ENCODE peak calls at places on chromosomes 4 and X, in ten cellular contexts. One of them, this sample, is unnamed.

GRCh38 chr4:182145360-182145905 is 97.8 kb upstream of the TENM3 start:
- DNase-seq in kidney glomerular epithelial cell: peak
- DNase-seq in IMR-90: no peak
- DNase-seq in CD4-positive, CD25-positive, alpha-beta regulatory T cell: no peak
- DNase-seq in SW480: peak
- DNase-seq in NCI-H1092 treated with DMSO at 0.1 percent for 48 hours: peak
- DNase-seq in substantia nigra: no peak
- DNase-seq in fibroblast of lung: peak
- DNase-seq in A673: no peak
- DNase-seq in H7: no peak
- DNase-seq in this sample: no peak

GRCh38 chr4:8738471-8738931 is 133.1 kb downstream of the HMX1 start:
- DNase-seq in kidney glomerular epithelial cell: no peak
- DNase-seq in IMR-90: no peak
- DNase-seq in CD4-positive, CD25-positive, alpha-beta regulatory T cell: no peak
- DNase-seq in SW480: no peak
- DNase-seq in NCI-H1092 treated with DMSO at 0.1 percent for 48 hours: no peak
- DNase-seq in substantia nigra: no peak
- DNase-seq in fibroblast of lung: no peak
- DNase-seq in A673: no peak
- DNase-seq in H7: no peak
- DNase-seq in this sample: no peak

GRCh38 chr4:142567620-142568451 is 278.3 kb downstream of the INPP4B start:
- DNase-seq in kidney glomerular epithelial cell: peak
- DNase-seq in IMR-90: peak
- DNase-seq in CD4-positive, CD25-positive, alpha-beta regulatory T cell: no peak
- DNase-seq in SW480: no peak
- DNase-seq in NCI-H1092 treated with DMSO at 0.1 percent for 48 hours: no peak
- DNase-seq in substantia nigra: no peak
- DNase-seq in fibroblast of lung: peak
- DNase-seq in A673: peak
- DNase-seq in H7: no peak
- DNase-seq in this sample: no peak

GRCh38 chr4:88756149-88756548 is 58.5 kb upstream of the NAP1L5 start:
- DNase-seq in kidney glomerular epithelial cell: no peak
- DNase-seq in IMR-90: no peak
- DNase-seq in CD4-positive, CD25-positive, alpha-beta regulatory T cell: no peak
- DNase-seq in SW480: no peak
- DNase-seq in NCI-H1092 treated with DMSO at 0.1 percent for 48 hours: no peak
- DNase-seq in substantia nigra: no peak
- DNase-seq in fibroblast of lung: no peak
- DNase-seq in A673: no peak
- DNase-seq in H7: no peak
- DNase-seq in this sample: no peak

GRCh38 chrX:110156167-110156754 is 153.3 kb downstream of the TMEM164 start:
- DNase-seq in kidney glomerular epithelial cell: no peak
- DNase-seq in IMR-90: no peak
- DNase-seq in CD4-positive, CD25-positive, alpha-beta regulatory T cell: peak
- DNase-seq in SW480: peak
- DNase-seq in NCI-H1092 treated with DMSO at 0.1 percent for 48 hours: peak
- DNase-seq in substantia nigra: no peak
- DNase-seq in fibroblast of lung: peak
- DNase-seq in A673: peak
- DNase-seq in H7: no peak
- DNase-seq in this sample: no peak

GRCh38 chr4:123230061-123230460 is 166.5 kb upstream of the SPRY1 start:
- DNase-seq in kidney glomerular epithelial cell: no peak
- DNase-seq in IMR-90: peak
- DNase-seq in CD4-positive, CD25-positive, alpha-beta regulatory T cell: no peak
- DNase-seq in SW480: no peak
- DNase-seq in NCI-H1092 treated with DMSO at 0.1 percent for 48 hours: no peak
- DNase-seq in substantia nigra: no peak
- DNase-seq in fibroblast of lung: peak
- DNase-seq in A673: no peak
- DNase-seq in H7: no peak
- DNase-seq in this sample: no peak

GRCh38 chrX:134908235-134908834 is 82.5 kb upstream of the SMIM10 start:
- DNase-seq in kidney glomerular epithelial cell: no peak
- DNase-seq in IMR-90: peak
- DNase-seq in CD4-positive, CD25-positive, alpha-beta regulatory T cell: peak
- DNase-seq in SW480: peak
- DNase-seq in NCI-H1092 treated with DMSO at 0.1 percent for 48 hours: no peak
- DNase-seq in substantia nigra: no peak
- DNase-seq in fibroblast of lung: peak
- DNase-seq in A673: peak
- DNase-seq in H7: no peak
- DNase-seq in this sample: no peak

GRCh38 chr4:127781303-127782024 is 658 bp upstream of the HSPA4L start:
- DNase-seq in kidney glomerular epithelial cell: no peak
- DNase-seq in IMR-90: peak
- DNase-seq in CD4-positive, CD25-positive, alpha-beta regulatory T cell: peak
- DNase-seq in SW480: no peak
- DNase-seq in NCI-H1092 treated with DMSO at 0.1 percent for 48 hours: no peak
- DNase-seq in substantia nigra: peak
- DNase-seq in fibroblast of lung: peak
- DNase-seq in A673: peak
- DNase-seq in H7: peak
- DNase-seq in this sample: no peak

GRCh38 chr4:103097112-103097511 is 2.5 kb downstream of the BDH2 start:
- DNase-seq in kidney glomerular epithelial cell: no peak
- DNase-seq in IMR-90: no peak
- DNase-seq in CD4-positive, CD25-positive, alpha-beta regulatory T cell: no peak
- DNase-seq in SW480: no peak
- DNase-seq in NCI-H1092 treated with DMSO at 0.1 percent for 48 hours: no peak
- DNase-seq in substantia nigra: no peak
- DNase-seq in fibroblast of lung: no peak
- DNase-seq in A673: no peak
- DNase-seq in H7: no peak
- DNase-seq in this sample: no peak

GRCh38 chr4:55864577-55865223 is 11.3 kb downstream of the EXOC1 start:
- DNase-seq in kidney glomerular epithelial cell: no peak
- DNase-seq in IMR-90: no peak
- DNase-seq in CD4-positive, CD25-positive, alpha-beta regulatory T cell: no peak
- DNase-seq in SW480: no peak
- DNase-seq in NCI-H1092 treated with DMSO at 0.1 percent for 48 hours: no peak
- DNase-seq in substantia nigra: no peak
- DNase-seq in fibroblast of lung: no peak
- DNase-seq in A673: no peak
- DNase-seq in H7: no peak
- DNase-seq in this sample: no peak

GRCh38 chr4:56348582-56348981 is 38.7 kb downstream of the AASDH start:
- DNase-seq in kidney glomerular epithelial cell: no peak
- DNase-seq in IMR-90: no peak
- DNase-seq in CD4-positive, CD25-positive, alpha-beta regulatory T cell: no peak
- DNase-seq in SW480: no peak
- DNase-seq in NCI-H1092 treated with DMSO at 0.1 percent for 48 hours: no peak
- DNase-seq in substantia nigra: no peak
- DNase-seq in fibroblast of lung: no peak
- DNase-seq in A673: no peak
- DNase-seq in H7: peak
- DNase-seq in this sample: no peak

GRCh38 chrX:71579136-71579989 is 1.1 kb downstream of the GCNA start:
- DNase-seq in kidney glomerular epithelial cell: no peak
- DNase-seq in IMR-90: no peak
- DNase-seq in CD4-positive, CD25-positive, alpha-beta regulatory T cell: no peak
- DNase-seq in SW480: no peak
- DNase-seq in NCI-H1092 treated with DMSO at 0.1 percent for 48 hours: no peak
- DNase-seq in substantia nigra: no peak
- DNase-seq in fibroblast of lung: no peak
- DNase-seq in A673: no peak
- DNase-seq in H7: peak
- DNase-seq in this sample: no peak

GRCh38 chrX:106415276-106415895 is 196.4 kb upstream of the RADX start:
- DNase-seq in kidney glomerular epithelial cell: no peak
- DNase-seq in IMR-90: peak
- DNase-seq in CD4-positive, CD25-positive, alpha-beta regulatory T cell: peak
- DNase-seq in SW480: peak
- DNase-seq in NCI-H1092 treated with DMSO at 0.1 percent for 48 hours: peak
- DNase-seq in substantia nigra: no peak
- DNase-seq in fibroblast of lung: peak
- DNase-seq in A673: peak
- DNase-seq in H7: peak
- DNase-seq in this sample: no peak

GRCh38 chr4:188613976-188614375 is 474.7 kb downstream of the TRIML1 start:
- DNase-seq in kidney glomerular epithelial cell: peak
- DNase-seq in IMR-90: no peak
- DNase-seq in CD4-positive, CD25-positive, alpha-beta regulatory T cell: no peak
- DNase-seq in SW480: no peak
- DNase-seq in NCI-H1092 treated with DMSO at 0.1 percent for 48 hours: no peak
- DNase-seq in substantia nigra: no peak
- DNase-seq in fibroblast of lung: no peak
- DNase-seq in A673: no peak
- DNase-seq in H7: no peak
- DNase-seq in this sample: no peak

GRCh38 chr4:41882622-41883347 is 52.4 kb upstream of the TMEM33 start:
- DNase-seq in kidney glomerular epithelial cell: no peak
- DNase-seq in IMR-90: peak
- DNase-seq in CD4-positive, CD25-positive, alpha-beta regulatory T cell: peak
- DNase-seq in SW480: peak
- DNase-seq in NCI-H1092 treated with DMSO at 0.1 percent for 48 hours: peak
- DNase-seq in substantia nigra: no peak
- DNase-seq in fibroblast of lung: peak
- DNase-seq in A673: peak
- DNase-seq in H7: peak
- DNase-seq in this sample: peak

GRCh38 chr4:26220704-26221103 is 100.1 kb upstream of the RBPJ start:
- DNase-seq in kidney glomerular epithelial cell: no peak
- DNase-seq in IMR-90: peak
- DNase-seq in CD4-positive, CD25-positive, alpha-beta regulatory T cell: no peak
- DNase-seq in SW480: no peak
- DNase-seq in NCI-H1092 treated with DMSO at 0.1 percent for 48 hours: no peak
- DNase-seq in substantia nigra: no peak
- DNase-seq in fibroblast of lung: peak
- DNase-seq in A673: no peak
- DNase-seq in H7: no peak
- DNase-seq in this sample: no peak

GRCh38 chrX:56975611-56976010 is 19.7 kb downstream of the SPIN3 start:
- DNase-seq in kidney glomerular epithelial cell: no peak
- DNase-seq in IMR-90: no peak
- DNase-seq in CD4-positive, CD25-positive, alpha-beta regulatory T cell: no peak
- DNase-seq in SW480: no peak
- DNase-seq in NCI-H1092 treated with DMSO at 0.1 percent for 48 hours: no peak
- DNase-seq in substantia nigra: no peak
- DNase-seq in fibroblast of lung: no peak
- DNase-seq in A673: peak
- DNase-seq in H7: no peak
- DNase-seq in this sample: no peak

GRCh38 chr4:98659106-98659592 is 738 bp upstream of the TSPAN5 start:
- DNase-seq in kidney glomerular epithelial cell: peak
- DNase-seq in IMR-90: peak
- DNase-seq in CD4-positive, CD25-positive, alpha-beta regulatory T cell: no peak
- DNase-seq in SW480: peak
- DNase-seq in NCI-H1092 treated with DMSO at 0.1 percent for 48 hours: no peak
- DNase-seq in substantia nigra: no peak
- DNase-seq in fibroblast of lung: peak
- DNase-seq in A673: peak
- DNase-seq in H7: peak
- DNase-seq in this sample: no peak

GRCh38 chr4:80814266-80814665 is 216.2 kb upstream of the BMP3 start:
- DNase-seq in kidney glomerular epithelial cell: no peak
- DNase-seq in IMR-90: no peak
- DNase-seq in CD4-positive, CD25-positive, alpha-beta regulatory T cell: no peak
- DNase-seq in SW480: no peak
- DNase-seq in NCI-H1092 treated with DMSO at 0.1 percent for 48 hours: no peak
- DNase-seq in substantia nigra: no peak
- DNase-seq in fibroblast of lung: no peak
- DNase-seq in A673: no peak
- DNase-seq in H7: no peak
- DNase-seq in this sample: no peak